ENCODE peak calls at places on chromosomes 12 and 14, in eight cellular contexts. L is PC-3, M is neuronal stem cell, A is pancreas, I is heart left ventricle, X is adrenal gland, H is mesenchymal stem cell, F is vagina. Y is an unnamed sample.
A peak's percentile ranks its signal among the peaks of the same experiment; 100 is the strongest.

GRCh38 chr12:65826513-65827171 is 2.4 kb downstream of the HMGA2 start:
- DNase-seq in L (peak; percentile 77), M (no peak), A (no peak), I (no peak), X (no peak), H (peak; percentile 57), F (no peak), Y (no peak)

GRCh38 chr14:69610859-69611263 is 535 bp upstream of the SUSD6 start:
- DNase-seq in L (peak; percentile 23), M (no peak), A (no peak), I (no peak), X (peak; percentile 61), H (peak; percentile 52), F (no peak), Y (no peak)

GRCh38 chr14:76253111-76253510 is 101.4 kb downstream of the GPATCH2L start:
- DNase-seq in L (no peak), M (no peak), A (no peak), I (no peak), X (no peak), H (no peak), F (no peak), Y (no peak)

GRCh38 chr14:68510951-68511726 is 281.7 kb downstream of the ZFP36L1 start:
- DNase-seq in L (no peak), M (no peak), A (no peak), I (no peak), X (no peak), H (no peak), F (peak; percentile 86), Y (no peak)

GRCh38 chr12:80226576-80226975 is 127.2 kb downstream of the OTOGL start:
- DNase-seq in L (peak; percentile 56), M (no peak), A (no peak), I (no peak), X (no peak), H (peak; percentile 54), F (no peak), Y (no peak)

GRCh38 chr12:66533767-66534166 is 145.1 kb downstream of the GRIP1 start:
- DNase-seq in L (no peak), M (no peak), A (no peak), I (no peak), X (no peak), H (no peak), F (no peak), Y (no peak)

GRCh38 chr12:117564885-117565284 is 203.5 kb upstream of the NOS1 start:
- DNase-seq in L (no peak), M (peak; percentile 23), A (no peak), I (no peak), X (no peak), H (no peak), F (no peak), Y (no peak)

GRCh38 chr12:92059976-92060375 is 85.7 kb downstream of the BTG1 start:
- DNase-seq in L (peak; percentile 59), M (no peak), A (no peak), I (no peak), X (no peak), H (peak; percentile 85), F (no peak), Y (no peak)

GRCh38 chr12:1306096-1306495 is 288.3 kb downstream of the FBXL14 start:
- DNase-seq in L (no peak), M (no peak), A (no peak), I (no peak), X (no peak), H (no peak), F (no peak), Y (no peak)

GRCh38 chr14:97283450-97284230 is 486.5 kb downstream of the VRK1 start:
- DNase-seq in L (no peak), M (no peak), A (no peak), I (no peak), X (no peak), H (no peak), F (no peak), Y (peak; percentile 28)

GRCh38 chr12:51275088-51275487 is 4.9 kb upstream of the SMAGP start:
- DNase-seq in L (peak; percentile 11), M (no peak), A (no peak), I (no peak), X (no peak), H (no peak), F (no peak), Y (no peak)

GRCh38 chr12:94622475-94622874 is 27.9 kb downstream of the TMCC3 start:
- DNase-seq in L (peak; percentile 51), M (no peak), A (no peak), I (peak; percentile 26), X (peak; percentile 34), H (no peak), F (no peak), Y (no peak)

GRCh38 chr12:6336079-6336858 is 5.6 kb downstream of the TNFRSF1A start:
- DNase-seq in L (peak; percentile 97), M (peak; percentile 89), A (peak; percentile 85), I (peak; percentile 93), X (peak; percentile 97), H (peak; percentile 100), F (peak; percentile 100), Y (peak; percentile 99)

GRCh38 chr14:53458368-53458814 is 305.3 kb upstream of the DDHD1 start:
- DNase-seq in L (peak; percentile 95), M (peak; percentile 43), A (no peak), I (no peak), X (peak; percentile 14), H (peak; percentile 62), F (no peak), Y (peak; percentile 19)

GRCh38 chr14:26846388-26846787 is 248.6 kb upstream of the NOVA1 start:
- DNase-seq in L (no peak), M (no peak), A (no peak), I (no peak), X (no peak), H (peak; percentile 11), F (no peak), Y (no peak)

GRCh38 chr12:14270392-14270791 is 95.1 kb upstream of the ATF7IP start:
- DNase-seq in L (no peak), M (no peak), A (no peak), I (no peak), X (no peak), H (no peak), F (no peak), Y (no peak)

DNA sequence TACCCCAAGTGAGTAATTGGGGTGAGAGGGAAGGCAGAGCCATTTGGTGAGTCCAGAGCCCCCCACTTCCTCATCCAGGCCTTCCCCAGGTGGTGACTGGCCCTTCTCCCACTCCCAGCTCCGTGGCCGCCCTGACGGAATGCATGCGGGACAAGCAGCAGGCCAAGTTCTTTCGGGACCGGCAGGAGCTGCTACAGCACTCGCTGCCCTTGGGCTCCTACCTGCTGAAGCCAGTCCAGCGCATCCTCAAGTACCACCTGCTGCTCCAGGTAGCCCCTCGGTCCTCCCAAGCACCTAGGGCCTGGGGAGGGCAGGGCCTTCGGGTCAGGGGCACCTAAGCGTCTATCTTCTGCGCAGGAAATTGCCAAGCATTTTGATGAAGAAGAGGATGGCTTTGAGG is 26.5 kb downstream of the PLEKHG3 start:
- DNase-seq in L (no peak), M (no peak), A (no peak), I (no peak), X (no peak), H (no peak), F (no peak), Y (no peak)
- H3K36me3 ChIP-seq in L (peaks cover 23% of the 10 kb centered on the region), M (peaks cover 66% of the 10 kb centered on the region), A (no peaks in the 10 kb centered on the region), I (peaks cover 12% of the 10 kb centered on the region), X (peaks cover 3% of the 10 kb centered on the region), H (peaks cover 74% of the 10 kb centered on the region), F (peaks cover 24% of the 10 kb centered on the region), Y (no peaks in the 10 kb centered on the region)

DNA sequence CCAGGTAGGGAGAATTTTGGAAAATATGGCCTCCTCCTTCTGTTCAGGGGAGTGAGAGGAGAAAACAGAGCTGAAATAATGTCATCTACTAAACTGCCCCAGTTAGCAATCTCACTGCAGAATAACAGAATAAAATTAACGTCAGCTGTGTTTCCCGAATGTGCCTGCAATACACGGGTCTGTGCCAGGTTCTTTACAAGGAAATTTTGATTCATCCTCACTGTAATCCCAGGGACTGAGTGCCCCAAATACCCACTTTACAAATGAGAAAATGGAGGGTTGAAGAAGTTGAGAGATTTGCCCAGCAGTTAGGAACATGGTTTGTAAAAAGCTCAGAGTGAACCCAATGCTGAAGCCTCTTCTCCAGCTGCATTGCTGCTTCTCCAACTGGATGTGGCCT is 21.3 kb upstream of the SERPINA6 start:
- DNase-seq in L (no peak), M (no peak), A (no peak), I (no peak), X (no peak), H (no peak), F (no peak), Y (no peak)
- H3K9me3 ChIP-seq in L (no peaks in the 10 kb centered on the region), M (no peaks in the 10 kb centered on the region), A (no peaks in the 10 kb centered on the region), I (no peaks in the 10 kb centered on the region), X (no peaks in the 10 kb centered on the region), H (no peaks in the 10 kb centered on the region), F (no peaks in the 10 kb centered on the region), Y (no peaks in the 10 kb centered on the region)

DNA sequence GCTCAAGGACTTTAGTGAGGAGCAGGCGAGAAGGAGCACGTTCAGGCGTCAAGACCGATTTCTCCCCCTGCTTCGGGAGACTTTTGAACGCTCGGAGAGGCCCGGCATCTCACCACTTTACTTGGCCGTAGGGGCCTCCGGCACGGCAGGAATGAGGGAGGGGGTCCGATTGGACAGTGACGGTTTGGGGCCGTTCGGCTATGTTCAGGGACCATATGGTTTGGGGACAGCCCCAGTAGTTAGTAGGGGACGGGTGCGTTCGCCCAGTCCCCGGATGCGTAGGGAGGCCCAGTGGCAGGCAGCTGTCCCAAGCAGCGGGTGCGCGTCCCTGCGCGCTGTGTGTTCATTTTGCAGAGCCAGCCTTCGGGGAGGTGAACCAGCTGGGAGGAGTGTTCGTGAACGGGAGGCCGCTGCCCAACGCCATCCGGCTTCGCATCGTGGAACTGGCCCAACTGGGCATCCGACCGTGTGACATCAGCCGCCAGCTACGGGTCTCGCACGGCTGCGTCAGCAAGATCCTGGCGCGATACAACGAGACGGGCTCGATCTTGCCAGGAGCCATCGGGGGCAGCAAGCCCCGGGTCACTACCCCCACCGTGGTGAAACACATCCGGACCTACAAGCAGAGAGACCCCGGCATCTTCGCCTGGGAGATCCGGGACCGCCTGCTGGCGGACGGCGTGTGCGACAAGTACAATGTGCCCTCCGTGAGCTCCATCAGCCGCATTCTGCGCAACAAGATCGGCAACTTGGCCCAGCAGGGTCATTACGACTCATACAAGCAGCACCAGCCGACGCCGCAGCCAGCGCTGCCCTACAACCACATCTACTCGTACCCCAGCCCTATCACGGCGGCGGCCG is 1.1 kb downstream of the PAX9 start:
- DNase-seq in L (peak; percentile 69), M (no peak), A (peak; percentile 25), I (no peak), X (no peak), H (peak; percentile 45), F (no peak), Y (peak; percentile 58)
- H3K4me3 ChIP-seq in L (peak overlapping the region; percentile 89), M (peak overlapping the region; percentile 43), A (peak overlapping the region; percentile 35), I (peak overlapping the region; percentile 17), X (no peak overlapping the region), H (peak overlapping the region; percentile 77), F (peak overlapping the region; percentile 37), Y (peak overlapping the region; percentile 62)

DNA sequence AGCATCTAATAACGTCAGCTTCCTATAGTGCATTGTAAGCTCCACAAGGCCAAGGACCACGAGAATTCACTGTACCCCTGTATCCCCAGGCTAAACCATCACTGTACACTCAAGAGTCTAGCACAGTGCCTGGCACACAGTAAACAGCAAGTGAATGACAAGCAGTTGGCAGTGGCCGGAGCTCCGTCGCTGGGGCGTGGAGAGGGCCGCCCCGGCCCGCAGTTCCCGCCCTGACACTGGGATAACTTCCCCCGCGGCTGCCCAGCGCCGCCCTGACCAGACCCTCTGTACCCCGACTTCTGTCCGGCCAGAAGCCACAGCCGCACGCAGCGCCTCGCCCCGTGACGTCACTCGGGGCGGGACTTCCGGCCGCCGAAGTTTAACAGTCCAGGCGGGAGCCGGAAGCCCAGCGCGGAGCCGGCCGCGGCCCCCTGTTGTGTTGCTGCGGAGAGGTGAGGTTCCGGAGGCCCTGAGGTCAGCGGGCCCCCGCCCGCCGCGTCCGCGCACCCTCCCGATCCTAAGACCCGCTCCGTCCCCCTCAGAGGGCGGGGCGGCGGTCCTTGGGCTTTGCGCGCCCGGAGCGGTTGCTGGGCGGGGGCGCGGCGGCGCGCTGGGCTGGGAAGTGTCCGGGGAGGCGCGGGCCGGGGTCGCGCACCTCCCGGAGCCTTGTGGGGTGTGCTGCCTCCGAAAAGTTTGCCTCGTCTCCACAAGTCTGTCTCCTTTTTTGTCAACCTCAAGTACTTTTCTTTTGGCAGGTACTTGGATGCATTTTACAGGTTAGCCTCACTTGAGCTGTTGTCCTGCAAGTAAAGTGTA is at the start of gene NEDD1:
- DNase-seq in L (peak; percentile 82), M (peak; percentile 85), A (peak; percentile 86), I (peak; percentile 87), X (peak; percentile 86), H (peak; percentile 81), F (peak; percentile 88), Y (peak; percentile 93)
- H3K36me3 ChIP-seq in L (peaks cover 10% of the 10 kb centered on the region), M (peaks cover 17% of the 10 kb centered on the region), A (no peaks in the 10 kb centered on the region), I (no peaks in the 10 kb centered on the region), X (no peaks in the 10 kb centered on the region), H (no peaks in the 10 kb centered on the region), F (no peaks in the 10 kb centered on the region), Y (peaks cover 15% of the 10 kb centered on the region)

Y was measured in MG63.